ENCODE peak calls at places on chromosomes 5 and 9, in ten cellular contexts. X is posterior vena cava, T is endothelial cell, D is Panc1, H is substantia nigra, L is stromal cell of bone marrow, J is T-helper 17 cell, B is iPS-NIHi11, F is Daoy, Z is GM12865. M is an unnamed sample.

GRCh38 chr5:89396262-89396975 is 513.4 kb upstream of the MEF2C start:
- DNase-seq in B (no peak), L (peak; percentile 28), X (no peak), H (no peak), D (no peak), J (no peak), Z (peak; percentile 79), T (peak; percentile 4), F (peak; percentile 14), M (no peak)

GRCh38 chr5:110768138-110768845 is 29.5 kb downstream of the SLC25A46 start:
- DNase-seq in T (no peak), J (no peak), F (no peak), X (no peak), L (peak; percentile 59), H (no peak), D (no peak), Z (no peak), B (no peak), M (no peak)

GRCh38 chr5:172633403-172633970 is 7.6 kb upstream of the NEURL1B start:
- DNase-seq in B (no peak), Z (no peak), D (no peak), L (no peak), H (no peak), T (no peak), X (peak; percentile 37), F (no peak), J (no peak), M (no peak)

GRCh38 chr9:77457916-77458592 is 190.1 kb downstream of the GNA14 start:
- DNase-seq in H (peak; percentile 13), F (peak; percentile 72), D (no peak), T (peak; percentile 71), L (peak; percentile 52), J (no peak), B (peak; percentile 83), X (no peak), Z (peak; percentile 79), M (peak; percentile 63)

GRCh38 chr5:112586596-112587062 is 151.1 kb upstream of the APC start:
- DNase-seq in L (no peak), B (no peak), Z (peak; percentile 65), D (no peak), F (no peak), T (no peak), X (no peak), H (no peak), J (no peak), M (no peak)

GRCh38 chr9:104997536-104997935 is 69.6 kb upstream of the ABCA1 start:
- DNase-seq in J (no peak), X (no peak), F (no peak), Z (no peak), T (no peak), B (no peak), H (no peak), D (no peak), L (peak; percentile 89), M (no peak)

GRCh38 chr9:15306068-15306756 is 804 bp downstream of the TTC39B start:
- DNase-seq in T (peak; percentile 38), J (peak; percentile 27), H (no peak), Z (no peak), D (no peak), X (peak; percentile 86), B (peak; percentile 55), F (peak; percentile 7), L (no peak), M (peak; percentile 78)

GRCh38 chr5:181052928-181053759 is 13.1 kb downstream of the BTNL9 start:
- DNase-seq in B (peak; percentile 75), H (no peak), Z (peak; percentile 23), X (no peak), D (no peak), F (peak; percentile 60), L (no peak), J (no peak), T (peak; percentile 32), M (no peak)

GRCh38 chr5:66788556-66788955 is 192.4 kb downstream of the MAST4 start:
- DNase-seq in J (no peak), B (no peak), T (no peak), Z (no peak), L (no peak), X (no peak), H (no peak), D (no peak), F (no peak), M (no peak)

GRCh38 chr5:174376726-174377373 is 331.3 kb downstream of the NSG2 start:
- DNase-seq in B (no peak), F (no peak), H (no peak), Z (no peak), L (no peak), J (no peak), X (no peak), D (no peak), T (no peak), M (no peak)

GRCh38 chr5:116478461-116478860 is 96.2 kb downstream of the SEMA6A start:
- DNase-seq in Z (no peak), H (no peak), L (no peak), B (no peak), F (no peak), X (no peak), T (no peak), D (no peak), J (no peak), M (no peak)

GRCh38 chr5:69415584-69415958 is 655 bp downstream of the MARVELD2 start:
- DNase-seq in L (no peak), J (no peak), H (no peak), T (peak; percentile 15), D (no peak), B (peak; percentile 54), X (no peak), F (no peak), Z (no peak), M (peak; percentile 55)